ENCODE peak calls at places on chromosome 15, in six cellular contexts. One of them, this sample, is unnamed.

GRCh38 chr15:33547876-33548275 is 237.1 kb downstream of the RYR3 start:
- DNase-seq in LNCaP clone FGC: peak; percentile 23
- DNase-seq in cardiac muscle cell: peak; percentile 87
- DNase-seq in left ventricle myocardium inferior: no peak
- DNase-seq in choroid plexus epithelial cell: peak; percentile 48
- DNase-seq in left lung: no peak
- DNase-seq in this sample: peak; percentile 54

GRCh38 chr15:87817553-87817952 is 439.0 kb downstream of the NTRK3 start:
- DNase-seq in cardiac muscle cell: no peak
- DNase-seq in LNCaP clone FGC: no peak
- DNase-seq in left lung: no peak
- DNase-seq in left ventricle myocardium inferior: no peak
- DNase-seq in choroid plexus epithelial cell: peak; percentile 30
- DNase-seq in this sample: peak; percentile 10

GRCh38 chr15:41870689-41871081 is 23.2 kb downstream of the SPTBN5 start:
- DNase-seq in LNCaP clone FGC: no peak
- DNase-seq in left ventricle myocardium inferior: no peak
- DNase-seq in left lung: no peak
- DNase-seq in cardiac muscle cell: no peak
- DNase-seq in choroid plexus epithelial cell: peak; percentile 84
- DNase-seq in this sample: peak; percentile 76

GRCh38 chr15:50872832-50873231 is 35.7 kb upstream of the AP4E1 start:
- DNase-seq in choroid plexus epithelial cell: no peak
- DNase-seq in cardiac muscle cell: no peak
- DNase-seq in LNCaP clone FGC: no peak
- DNase-seq in left lung: no peak
- DNase-seq in left ventricle myocardium inferior: no peak
- DNase-seq in this sample: no peak

GRCh38 chr15:52217186-52217585 is 26.0 kb upstream of the GNB5 start:
- DNase-seq in choroid plexus epithelial cell: no peak
- DNase-seq in cardiac muscle cell: peak; percentile 11
- DNase-seq in left lung: no peak
- DNase-seq in LNCaP clone FGC: peak; percentile 81
- DNase-seq in left ventricle myocardium inferior: no peak
- DNase-seq in this sample: no peak

GRCh38 chr15:74050127-74050526 is 32.2 kb downstream of the GOLGA6A start:
- DNase-seq in left ventricle myocardium inferior: no peak
- DNase-seq in LNCaP clone FGC: no peak
- DNase-seq in choroid plexus epithelial cell: no peak
- DNase-seq in left lung: no peak
- DNase-seq in cardiac muscle cell: no peak
- DNase-seq in this sample: no peak

GRCh38 chr15:31457631-31458526 is 131.2 kb downstream of the KLF13 start:
- DNase-seq in choroid plexus epithelial cell: peak; percentile 80
- DNase-seq in left ventricle myocardium inferior: no peak
- DNase-seq in LNCaP clone FGC: no peak
- DNase-seq in left lung: no peak
- DNase-seq in cardiac muscle cell: no peak
- DNase-seq in this sample: peak; percentile 58

GRCh38 chr15:41928100-41928499 is 34.2 kb upstream of the SPTBN5 start:
- DNase-seq in choroid plexus epithelial cell: no peak
- DNase-seq in left ventricle myocardium inferior: no peak
- DNase-seq in LNCaP clone FGC: peak; percentile 90
- DNase-seq in cardiac muscle cell: no peak
- DNase-seq in left lung: no peak
- DNase-seq in this sample: no peak

GRCh38 chr15:41878355-41878699 is 15.5 kb downstream of the SPTBN5 start:
- DNase-seq in left lung: peak; percentile 56
- DNase-seq in cardiac muscle cell: no peak
- DNase-seq in choroid plexus epithelial cell: no peak
- DNase-seq in left ventricle myocardium inferior: peak; percentile 68
- DNase-seq in LNCaP clone FGC: peak; percentile 61
- DNase-seq in this sample: no peak

GRCh38 chr15:94858449-94858848 is 627.1 kb downstream of the MCTP2 start:
- DNase-seq in choroid plexus epithelial cell: no peak
- DNase-seq in LNCaP clone FGC: no peak
- DNase-seq in left lung: no peak
- DNase-seq in cardiac muscle cell: no peak
- DNase-seq in left ventricle myocardium inferior: no peak
- DNase-seq in this sample: no peak

GRCh38 chr15:52682776-52683175 is 3.6 kb upstream of the ATOSA start:
- DNase-seq in cardiac muscle cell: no peak
- DNase-seq in left ventricle myocardium inferior: no peak
- DNase-seq in left lung: no peak
- DNase-seq in choroid plexus epithelial cell: no peak
- DNase-seq in LNCaP clone FGC: no peak
- DNase-seq in this sample: no peak

GRCh38 chr15:88400069-88400468 is 67.1 kb downstream of the MRPL46 start:
- DNase-seq in left lung: no peak
- DNase-seq in cardiac muscle cell: no peak
- DNase-seq in choroid plexus epithelial cell: no peak
- DNase-seq in left ventricle myocardium inferior: no peak
- DNase-seq in LNCaP clone FGC: no peak
- DNase-seq in this sample: no peak

GRCh38 chr15:65032823-65033537 is 3.5 kb upstream of the MTFMT start:
- DNase-seq in LNCaP clone FGC: peak; percentile 74
- DNase-seq in choroid plexus epithelial cell: peak; percentile 69
- DNase-seq in cardiac muscle cell: peak; percentile 85
- DNase-seq in left lung: peak; percentile 77
- DNase-seq in left ventricle myocardium inferior: peak; percentile 42
- DNase-seq in this sample: peak; percentile 53

GRCh38 chr15:42549052-42549491 is 434 bp downstream of the HAUS2 start:
- DNase-seq in LNCaP clone FGC: no peak
- DNase-seq in choroid plexus epithelial cell: peak; percentile 33
- DNase-seq in cardiac muscle cell: peak; percentile 30
- DNase-seq in left ventricle myocardium inferior: no peak
- DNase-seq in left lung: no peak
- DNase-seq in this sample: no peak

GRCh38 chr15:52780172-52780980 is 9.8 kb downstream of the ONECUT1 start:
- DNase-seq in choroid plexus epithelial cell: peak; percentile 69
- DNase-seq in cardiac muscle cell: peak; percentile 68
- DNase-seq in LNCaP clone FGC: peak; percentile 19
- DNase-seq in left lung: peak; percentile 64
- DNase-seq in left ventricle myocardium inferior: peak; percentile 55
- DNase-seq in this sample: peak; percentile 45

GRCh38 chr15:75347222-75348033 is 589 bp downstream of the NEIL1 start:
- DNase-seq in cardiac muscle cell: peak; percentile 74
- DNase-seq in left ventricle myocardium inferior: peak; percentile 70
- DNase-seq in LNCaP clone FGC: no peak
- DNase-seq in left lung: peak; percentile 89
- DNase-seq in choroid plexus epithelial cell: peak; percentile 30
- DNase-seq in this sample: no peak

GRCh38 chr15:50116477-50116876 is 2.6 kb downstream of the ATP8B4 start:
- DNase-seq in left lung: no peak
- DNase-seq in LNCaP clone FGC: no peak
- DNase-seq in choroid plexus epithelial cell: peak; percentile 41
- DNase-seq in left ventricle myocardium inferior: no peak
- DNase-seq in cardiac muscle cell: peak; percentile 42
- DNase-seq in this sample: peak; percentile 9

GRCh38 chr15:76575177-76576078 is 238.9 kb downstream of the ISL2 start:
- DNase-seq in left lung: no peak
- DNase-seq in cardiac muscle cell: no peak
- DNase-seq in LNCaP clone FGC: no peak
- DNase-seq in choroid plexus epithelial cell: peak; percentile 5
- DNase-seq in left ventricle myocardium inferior: no peak
- DNase-seq in this sample: no peak

GRCh38 chr15:88344786-88345185 is 88.2 kb upstream of the NTRK3 start:
- DNase-seq in cardiac muscle cell: no peak
- DNase-seq in left ventricle myocardium inferior: no peak
- DNase-seq in LNCaP clone FGC: no peak
- DNase-seq in choroid plexus epithelial cell: no peak
- DNase-seq in left lung: no peak
- DNase-seq in this sample: no peak

GRCh38 chr15:28911295-28911979 is 25.7 kb downstream of the APBA2 start:
- DNase-seq in cardiac muscle cell: no peak
- DNase-seq in LNCaP clone FGC: no peak
- DNase-seq in left ventricle myocardium inferior: no peak
- DNase-seq in left lung: no peak
- DNase-seq in choroid plexus epithelial cell: no peak
- DNase-seq in this sample: no peak

DNA sequence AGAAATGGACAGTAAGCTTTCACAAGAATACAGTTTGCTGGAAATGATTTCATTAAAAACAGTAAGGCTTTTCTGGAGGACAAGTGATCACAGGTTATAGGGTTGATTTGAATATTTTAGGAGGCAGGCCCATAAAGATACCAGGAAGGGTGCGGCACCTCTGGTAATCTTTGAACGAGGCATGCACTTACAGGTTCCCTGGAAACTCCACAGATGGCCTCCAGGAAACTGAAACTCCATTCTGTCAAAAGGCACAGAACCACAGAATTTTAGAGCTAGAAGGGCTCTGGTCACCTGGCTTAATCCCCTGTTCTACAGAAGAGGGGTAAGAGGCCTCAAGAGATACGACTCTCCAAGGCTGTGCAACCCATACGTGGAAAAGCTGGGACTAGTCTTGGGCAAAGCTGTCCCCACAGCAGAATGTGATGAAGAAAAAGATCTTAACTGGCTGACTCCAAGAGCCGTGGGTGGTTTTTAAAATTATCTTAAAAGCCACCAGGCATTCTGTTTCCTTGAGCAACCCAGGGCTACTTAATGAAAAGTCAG is 1.2 kb downstream of the STARD5 start:
- DNase-seq in LNCaP clone FGC: no peak
- DNase-seq in cardiac muscle cell: no peak
- DNase-seq in left ventricle myocardium inferior: no peak
- DNase-seq in left lung: no peak
- DNase-seq in choroid plexus epithelial cell: no peak
- DNase-seq in this sample: no peak
- H3K4me3 ChIP-seq in LNCaP clone FGC: peak overlapping the region; percentile 89
- H3K4me3 ChIP-seq in cardiac muscle cell: no peak overlapping the region
- H3K4me3 ChIP-seq in left ventricle myocardium inferior: peak overlapping the region; percentile 80
- H3K4me3 ChIP-seq in left lung: no peak overlapping the region
- H3K4me3 ChIP-seq in choroid plexus epithelial cell: peak overlapping the region; percentile 94
- H3K4me3 ChIP-seq in this sample: no peak overlapping the region

DNA sequence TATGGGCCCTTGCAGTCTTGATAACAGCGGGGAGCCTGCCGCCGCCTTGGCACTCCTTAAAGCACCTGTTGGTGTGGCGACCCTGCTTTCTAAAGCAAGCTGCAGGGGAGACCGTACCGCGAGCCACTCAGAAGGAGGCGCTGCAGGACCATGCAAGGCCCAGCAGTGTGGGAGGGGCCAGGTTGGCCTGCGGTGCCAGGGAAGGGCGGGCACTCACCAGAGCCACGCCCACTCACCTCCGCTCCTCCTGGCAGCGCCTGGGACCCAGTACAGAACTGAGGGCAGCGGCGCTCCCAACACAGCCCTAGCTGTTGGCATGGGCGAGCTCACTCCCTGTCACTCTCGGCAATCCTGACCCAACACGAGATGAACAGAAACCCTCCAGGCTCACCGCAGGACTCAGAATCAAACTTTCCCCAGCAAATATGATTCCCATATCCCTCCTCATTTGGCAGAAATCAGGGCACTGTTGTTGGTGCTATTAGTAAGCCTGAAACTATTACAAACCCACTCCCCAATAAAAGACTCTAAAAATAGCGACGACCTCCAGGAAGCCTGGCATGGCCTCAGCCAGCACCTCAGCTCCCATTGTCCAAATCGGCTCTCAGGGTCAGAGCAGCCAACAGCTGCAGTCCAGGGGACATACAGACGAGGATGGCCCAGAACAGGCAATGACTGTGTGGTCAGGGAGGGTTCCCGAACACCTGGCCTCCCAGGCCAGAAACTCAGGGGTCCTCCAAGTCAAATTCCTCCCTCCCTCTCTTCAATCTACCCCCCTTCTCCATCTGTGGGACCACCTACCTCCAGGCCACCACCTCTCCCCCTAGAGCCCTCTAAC is 77.2 kb downstream of the TBC1D2B start:
- DNase-seq in cardiac muscle cell: peak; percentile 92
- DNase-seq in choroid plexus epithelial cell: peak; percentile 71
- DNase-seq in LNCaP clone FGC: peak; percentile 69
- DNase-seq in left lung: peak; percentile 95
- DNase-seq in left ventricle myocardium inferior: peak; percentile 67
- DNase-seq in this sample: peak; percentile 60
- TF ChIP-seq CTCF in cardiac muscle cell: peak; percentile 46
- TF ChIP-seq CTCF in choroid plexus epithelial cell: peak; percentile 64
- TF ChIP-seq CTCF in LNCaP clone FGC: peak; percentile 97
- TF ChIP-seq CTCF in left lung: peak; percentile 43
- TF ChIP-seq CTCF in left ventricle myocardium inferior: peak; percentile 65
- TF ChIP-seq CTCF in this sample: peak; percentile 71

GRCh38 chr15:37903932-37904493 is 30.4 kb upstream of the TMCO5A start:
- DNase-seq in choroid plexus epithelial cell: peak; percentile 32
- DNase-seq in LNCaP clone FGC: no peak
- DNase-seq in left lung: no peak
- DNase-seq in cardiac muscle cell: no peak
- DNase-seq in left ventricle myocardium inferior: no peak
- DNase-seq in this sample: no peak
- H3K4me3 ChIP-seq in choroid plexus epithelial cell: no peak overlapping the region
- H3K4me3 ChIP-seq in LNCaP clone FGC: no peak overlapping the region
- H3K4me3 ChIP-seq in left lung: no peak overlapping the region
- H3K4me3 ChIP-seq in cardiac muscle cell: no peak overlapping the region
- H3K4me3 ChIP-seq in left ventricle myocardium inferior: no peak overlapping the region
- H3K4me3 ChIP-seq in this sample: no peak overlapping the region

DNA sequence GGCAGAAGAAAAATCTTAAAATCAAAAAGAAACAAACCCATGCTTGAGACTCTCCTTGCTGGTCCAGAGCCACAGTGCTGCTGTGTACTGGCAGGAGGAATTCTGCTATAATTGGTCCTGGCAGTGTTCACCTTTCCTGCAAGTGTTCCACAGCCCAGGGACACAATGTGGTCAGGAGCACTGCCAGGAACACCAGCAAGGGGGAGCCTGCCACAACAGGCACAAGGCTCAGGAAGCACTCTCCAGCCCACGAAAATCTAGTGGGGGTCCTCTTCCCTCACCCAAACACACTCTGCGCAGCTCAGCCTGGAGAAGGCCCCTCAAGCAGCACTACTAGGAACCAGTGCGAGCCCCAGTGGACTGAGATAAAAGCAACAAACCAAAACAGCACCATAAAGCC is 92.9 kb downstream of the UBE3A start:
- DNase-seq in choroid plexus epithelial cell: peak; percentile 49
- DNase-seq in cardiac muscle cell: peak; percentile 50
- DNase-seq in left ventricle myocardium inferior: peak; percentile 63
- DNase-seq in LNCaP clone FGC: peak; percentile 64
- DNase-seq in left lung: peak; percentile 39
- DNase-seq in this sample: peak; percentile 67
- TF ChIP-seq CTCF in choroid plexus epithelial cell: peak; percentile 70
- TF ChIP-seq CTCF in cardiac muscle cell: peak; percentile 36
- TF ChIP-seq CTCF in left ventricle myocardium inferior: peak; percentile 61
- TF ChIP-seq CTCF in LNCaP clone FGC: peak; percentile 44
- TF ChIP-seq CTCF in left lung: no peak
- TF ChIP-seq CTCF in this sample: peak; percentile 43

DNA sequence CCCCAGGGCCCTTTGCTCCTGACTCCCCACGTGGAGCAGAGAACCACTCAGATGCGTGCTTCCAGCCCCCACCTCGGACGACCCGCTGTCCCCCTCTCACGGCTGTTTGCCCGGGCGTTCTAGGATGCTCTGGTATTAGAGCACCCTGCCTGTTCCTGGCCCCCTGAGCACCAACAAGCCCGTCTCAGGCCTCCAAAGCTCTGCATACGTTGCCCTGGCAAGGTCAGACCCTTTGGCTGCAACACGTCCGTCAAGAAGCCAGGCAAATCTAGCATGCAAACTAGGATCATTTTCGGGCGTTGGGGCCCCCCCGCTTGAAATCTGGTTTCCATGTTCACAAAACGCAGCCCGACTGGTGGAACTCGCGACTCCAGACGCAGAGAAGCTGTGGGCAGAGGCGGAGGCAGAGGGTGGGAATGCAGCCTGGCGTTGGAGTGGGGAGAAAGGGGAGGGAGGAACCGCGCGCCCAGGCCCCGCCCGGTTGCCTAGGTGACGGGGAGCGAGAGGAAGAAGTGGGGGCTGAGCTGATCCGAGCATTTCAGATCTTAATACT is 86.2 kb upstream of the PIAS1 start:
- DNase-seq in choroid plexus epithelial cell: peak; percentile 55
- DNase-seq in left ventricle myocardium inferior: peak; percentile 82
- DNase-seq in left lung: peak; percentile 95
- DNase-seq in cardiac muscle cell: peak; percentile 81
- DNase-seq in LNCaP clone FGC: no peak
- DNase-seq in this sample: peak; percentile 50
- H3K4me3 ChIP-seq in choroid plexus epithelial cell: peak overlapping the region; percentile 56
- H3K4me3 ChIP-seq in left ventricle myocardium inferior: peak overlapping the region; percentile 60
- H3K4me3 ChIP-seq in left lung: peak overlapping the region; percentile 10
- H3K4me3 ChIP-seq in cardiac muscle cell: peak overlapping the region; percentile 24
- H3K4me3 ChIP-seq in LNCaP clone FGC: no peak overlapping the region
- H3K4me3 ChIP-seq in this sample: peak overlapping the region; percentile 40